ENCODE peak calls at places on chromosomes 7 and 10, in eight cellular contexts. B is brain microvascular endothelial cell, T is AG04449, D is left ventricle myocardium inferior, V is GM23338, M is GM12865, I is cardiac muscle cell, Z is colonic mucosa. W is an unnamed sample.

GRCh38 chr7:130917669-130918128 is 183.7 kb upstream of the KLF14 start:
- DNase-seq in B (no peak), Z (no peak), M (no peak), D (no peak), I (no peak), T (no peak), V (no peak), W (no peak)

GRCh38 chr7:50270531-50271018 is 33.9 kb upstream of the IKZF1 start:
- DNase-seq in D (no peak), T (no peak), M (peak), I (no peak), V (no peak), B (no peak), Z (no peak), W (no peak)

GRCh38 chr7:36281945-36282727 is 107.5 kb upstream of the ANLN start:
- DNase-seq in Z (no peak), D (no peak), M (no peak), V (no peak), T (no peak), B (peak), I (no peak), W (no peak)

GRCh38 chr10:84328303-84329093 is at the start of gene CCSER2:
- DNase-seq in D (peak), Z (peak), T (no peak), I (peak), V (peak), B (peak), M (peak), W (peak)

GRCh38 chr7:75861636-75862035 is 17.2 kb upstream of the RHBDD2 start:
- DNase-seq in T (no peak), D (no peak), V (no peak), Z (no peak), I (peak), B (no peak), M (no peak), W (no peak)

GRCh38 chr7:154753226-154753625 is 249.7 kb downstream of the PAXIP1 start:
- DNase-seq in B (no peak), T (no peak), D (no peak), Z (no peak), V (no peak), M (no peak), I (no peak), W (no peak)

GRCh38 chr10:110356628-110357245 is 52.0 kb upstream of the SMNDC1 start:
- DNase-seq in Z (peak), B (peak), I (peak), T (no peak), V (no peak), M (peak), D (no peak), W (peak)

GRCh38 chr10:112793197-112793921 is 156.7 kb upstream of the TCF7L2 start:
- DNase-seq in V (no peak), B (no peak), T (no peak), D (no peak), M (no peak), I (no peak), Z (peak), W (no peak)

GRCh38 chr7:17236603-17237002 is 61.8 kb upstream of the AHR start:
- DNase-seq in Z (no peak), I (peak), D (no peak), M (no peak), B (peak), V (no peak), T (no peak), W (no peak)

GRCh38 chr10:8069627-8070026 is 15.1 kb downstream of the GATA3 start:
- DNase-seq in I (no peak), Z (no peak), D (no peak), B (no peak), M (no peak), V (no peak), T (peak), W (no peak)

GRCh38 chr10:14593806-14594205 is 180.9 kb downstream of the FAM107B start:
- DNase-seq in D (no peak), M (no peak), T (no peak), V (no peak), I (no peak), Z (no peak), B (no peak), W (no peak)

GRCh38 chr10:124511205-124512039 is 49.8 kb downstream of the LHPP start:
- DNase-seq in B (no peak), Z (no peak), M (no peak), I (no peak), D (no peak), V (no peak), T (no peak), W (no peak)

GRCh38 chr10:78236416-78237015 is 202.9 kb downstream of the RPS24 start:
- DNase-seq in M (no peak), T (no peak), B (no peak), I (no peak), D (no peak), V (no peak), Z (no peak), W (no peak)

GRCh38 chr7:159008055-159008405 is 136.6 kb downstream of the VIPR2 start:
- DNase-seq in I (no peak), B (no peak), D (no peak), T (no peak), Z (no peak), V (no peak), M (no peak), W (no peak)

GRCh38 chr7:148982596-148983219 is 45.6 kb downstream of the PDIA4 start:
- DNase-seq in V (peak), D (no peak), Z (no peak), M (no peak), T (no peak), B (no peak), I (peak), W (no peak)

GRCh38 chr10:130543787-130544186 is 407.6 kb downstream of the GLRX3 start:
- DNase-seq in B (no peak), D (no peak), V (no peak), M (no peak), Z (no peak), T (no peak), I (no peak), W (no peak)

GRCh38 chr10:34156781-34157425 is 658.2 kb downstream of the PARD3 start:
- DNase-seq in T (no peak), I (peak), B (peak), Z (no peak), D (no peak), V (no peak), M (no peak), W (no peak)

GRCh38 chr10:47247190-47248059 is 52.6 kb upstream of the GDF10 start:
- DNase-seq in M (no peak), B (no peak), D (no peak), I (peak), T (no peak), V (no peak), Z (no peak), W (no peak)

GRCh38 chr7:100602889-100603696 is 930 bp downstream of the PCOLCE start:
- DNase-seq in M (no peak), B (peak), I (peak), T (peak), Z (peak), D (peak), V (peak), W (peak)

GRCh38 chr10:34121974-34122282 is 693.2 kb downstream of the PARD3 start:
- DNase-seq in D (no peak), V (no peak), B (peak), I (peak), T (no peak), Z (no peak), M (no peak), W (no peak)

GRCh38 chr7:140896996-140897395 is 27.7 kb downstream of the BRAF start:
- DNase-seq in B (no peak), D (no peak), I (no peak), Z (no peak), M (no peak), T (no peak), V (no peak), W (no peak)

GRCh38 chr10:12194752-12195271 is 879 bp downstream of the NUDT5 start:
- DNase-seq in B (peak), V (peak), Z (peak), T (no peak), M (peak), I (peak), D (peak), W (no peak)

GRCh38 chr7:127513311-127513710 is 72.1 kb downstream of the GCC1 start:
- DNase-seq in I (no peak), V (no peak), T (no peak), M (no peak), Z (no peak), D (no peak), B (no peak), W (no peak)

GRCh38 chr7:127512587-127512986 is 72.8 kb downstream of the GCC1 start:
- DNase-seq in I (no peak), D (no peak), M (no peak), T (no peak), Z (no peak), V (peak), B (no peak), W (no peak)

GRCh38 chr7:127516320-127516719 is 69.1 kb downstream of the GCC1 start:
- DNase-seq in T (no peak), B (no peak), D (no peak), V (no peak), M (no peak), I (no peak), Z (no peak), W (no peak)

DNA sequence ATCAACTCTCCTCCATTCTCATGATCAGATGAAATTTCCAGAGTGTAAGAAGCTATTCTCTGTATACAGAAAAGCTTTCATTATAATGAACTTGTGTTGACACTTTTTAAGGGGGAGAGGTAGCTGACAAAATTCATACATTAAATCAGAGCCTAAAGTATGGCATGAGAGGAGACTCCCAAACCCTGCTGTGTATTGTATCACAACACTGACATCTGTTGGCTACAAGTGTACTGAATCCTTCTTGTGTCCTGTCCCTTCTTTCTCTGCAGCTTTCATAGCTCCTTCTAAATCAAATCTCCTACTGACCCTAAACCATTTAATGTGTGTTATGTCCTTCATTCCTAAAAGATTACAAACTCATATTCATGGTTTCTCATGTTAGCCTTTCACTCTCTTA is 70.9 kb downstream of the GCC1 start:
- DNase-seq in B (peak), Z (no peak), D (no peak), T (peak), V (peak), I (peak), M (peak), W (no peak)
- TF ChIP-seq CTCF in B (peak), Z (peak), D (peak), T (peak), V (peak), I (peak), M (peak), W (peak)

GRCh38 chr7:92833766-92834605 is 2.4 kb downstream of the CDK6 start:
- DNase-seq in D (peak), I (peak), B (peak), Z (peak), M (peak), T (no peak), V (peak), W (peak)
- TF ChIP-seq CTCF in D (peak), I (peak), B (peak), Z (peak), M (peak), T (peak), V (peak), W (peak)

DNA sequence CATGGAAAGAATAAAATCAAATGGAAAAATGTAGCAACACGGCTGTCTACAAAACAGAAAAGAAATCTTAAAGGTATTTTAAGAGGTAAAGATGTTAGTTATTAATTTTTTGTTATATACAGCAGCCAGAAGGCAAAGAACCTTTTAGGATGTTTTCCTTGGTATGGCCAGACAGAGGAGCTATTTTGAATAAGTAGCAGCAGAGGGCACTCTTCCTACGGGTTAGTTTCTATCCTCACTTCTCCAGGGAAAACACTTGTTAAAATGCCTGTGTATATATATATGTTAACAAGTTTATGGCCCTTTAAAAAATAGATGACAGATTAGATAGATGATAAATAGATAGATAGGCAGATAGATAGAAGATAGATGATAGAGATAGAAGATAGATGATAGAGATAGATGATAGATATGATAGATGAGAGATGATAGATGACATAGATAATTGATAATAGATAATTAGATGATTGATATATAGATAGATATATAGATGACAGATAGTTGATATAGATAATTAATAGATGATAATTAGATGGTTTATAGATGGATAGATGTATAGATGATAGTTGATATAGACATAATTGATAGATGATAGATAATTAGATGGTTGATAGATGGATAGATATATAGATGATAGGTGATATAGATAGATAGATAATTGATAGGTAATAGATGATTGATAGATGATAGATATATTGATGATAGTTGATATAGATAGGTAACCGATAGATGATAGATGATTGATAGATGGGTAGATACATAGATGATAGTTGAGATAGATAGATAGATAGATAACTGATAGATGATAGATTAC is 57.8 kb upstream of the WIPF3 start:
- DNase-seq in V (peak), M (peak), I (peak), B (peak), D (no peak), Z (no peak), T (peak), W (no peak)
- TF ChIP-seq CTCF in V (peak), M (peak), I (peak), B (peak), D (peak), Z (peak), T (peak), W (peak)

GRCh38 chr10:96721207-96721572 is 876 bp upstream of the PIK3AP1 start:
- DNase-seq in B (no peak), T (no peak), M (no peak), I (no peak), D (no peak), Z (no peak), V (peak), W (no peak)

GRCh38 chr10:96719205-96719604 is 1.1 kb downstream of the PIK3AP1 start:
- DNase-seq in B (no peak), M (no peak), T (no peak), D (no peak), Z (no peak), I (no peak), V (no peak), W (no peak)

GRCh38 chr10:96720422-96721206 is at the start of gene PIK3AP1:
- DNase-seq in Z (peak), T (no peak), V (peak), M (peak), B (no peak), D (peak), I (peak), W (no peak)

GRCh38 chr10:96718304-96718990 is 1.9 kb downstream of the PIK3AP1 start:
- DNase-seq in V (no peak), T (no peak), D (no peak), M (no peak), B (no peak), Z (no peak), I (no peak), W (no peak)

GRCh38 chr10:96719850-96720421 is 378 bp downstream of the PIK3AP1 start:
- DNase-seq in B (no peak), D (peak), M (peak), T (no peak), V (peak), Z (peak), I (peak), W (no peak)
- TF ChIP-seq CTCF in B (peak), D (peak), M (peak), T (peak), V (peak), Z (peak), I (peak), W (peak)

DNA sequence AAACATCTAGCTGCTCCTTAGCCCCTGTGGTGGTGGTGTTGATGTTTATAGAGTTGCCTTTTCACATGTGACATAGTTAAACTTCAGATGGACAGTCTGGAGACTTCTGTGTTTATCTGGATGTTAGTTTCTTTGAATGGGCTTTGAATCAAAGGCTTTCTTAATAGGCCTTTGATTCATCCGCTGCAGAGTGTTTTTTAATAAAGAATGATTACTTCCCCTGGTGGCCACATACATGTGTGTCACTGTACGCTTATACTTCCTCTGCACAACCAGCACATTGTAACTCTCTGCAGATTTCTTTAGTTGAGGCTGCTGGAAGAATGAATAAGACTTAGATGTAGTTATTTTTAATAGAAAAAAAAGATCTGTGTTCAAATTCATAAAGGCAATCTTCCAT is 221.1 kb downstream of the DYNC1I1 start:
- DNase-seq in I (no peak), Z (no peak), B (no peak), M (no peak), V (no peak), T (no peak), D (no peak), W (no peak)
- TF ChIP-seq CTCF in I (no peak), Z (peak), B (peak), M (no peak), V (no peak), T (no peak), D (peak), W (no peak)

GRCh38 chr7:144009361-144009760 is 9.2 kb downstream of the OR6B1 start:
- DNase-seq in V (no peak), D (no peak), T (no peak), M (no peak), Z (no peak), B (no peak), I (no peak), W (no peak)

GRCh38 chr7:144006029-144006428 is 5.9 kb downstream of the OR6B1 start:
- DNase-seq in Z (no peak), B (no peak), D (no peak), T (no peak), I (no peak), V (no peak), M (no peak), W (no peak)

GRCh38 chr7:144011458-144012230 is 11.5 kb downstream of the OR6B1 start:
- DNase-seq in V (no peak), T (peak), B (no peak), Z (no peak), M (no peak), D (no peak), I (no peak), W (peak)
- TF ChIP-seq CTCF in V (no peak), T (peak), B (no peak), Z (no peak), M (no peak), D (no peak), I (no peak), W (peak)